ENCODE peak calls at places on chromosomes 5 and 9, in eight cellular contexts. F is PC-3, Z is endodermal cell, W is fibroblast of lung, Q is neural progenitor cell, C is NT2/D1, U is mesenchymal stem cell, E is HCT116. T is an unnamed sample.

GRCh38 chr5:1152771-1153282 is 41.0 kb upstream of the SLC12A7 start:
- DNase-seq in F (peak; percentile 60), Z (no peak), W (no peak), Q (peak; percentile 38), C (no peak), U (no peak), E (no peak), T (no peak)

GRCh38 chr9:83955985-83956287 is 24.1 kb downstream of the HNRNPK start:
- DNase-seq in F (no peak), Z (no peak), W (no peak), Q (no peak), C (no peak), U (no peak), E (no peak), T (no peak)

GRCh38 chr5:68460147-68460760 is 244.7 kb downstream of the PIK3R1 start:
- DNase-seq in F (peak; percentile 46), Z (peak; percentile 55), W (peak; percentile 83), Q (peak; percentile 62), C (peak; percentile 18), U (peak; percentile 65), E (peak; percentile 60), T (peak; percentile 68)

GRCh38 chr9:122941560-122942234 is 877 bp downstream of the RABGAP1 start:
- DNase-seq in F (peak; percentile 12), Z (no peak), W (peak; percentile 50), Q (no peak), C (no peak), U (peak; percentile 84), E (no peak), T (peak; percentile 51)

GRCh38 chr9:114988962-114989599 is 58.7 kb upstream of the TNFSF8 start:
- DNase-seq in F (peak; percentile 80), Z (no peak), W (peak; percentile 17), Q (no peak), C (no peak), U (peak; percentile 54), E (no peak), T (no peak)

GRCh38 chr5:180209137-180209581 is at the start of gene RASGEF1C:
- DNase-seq in F (peak; percentile 74), Z (peak; percentile 87), W (peak; percentile 54), Q (peak; percentile 93), C (peak; percentile 23), U (peak; percentile 59), E (peak; percentile 19), T (peak; percentile 59)

GRCh38 chr9:85290019-85290418 is 451.7 kb downstream of the AGTPBP1 start:
- DNase-seq in F (no peak), Z (no peak), W (no peak), Q (no peak), C (no peak), U (no peak), E (no peak), T (no peak)

GRCh38 chr9:95188459-95188858 is 129.1 kb downstream of the FANCC start:
- DNase-seq in F (no peak), Z (no peak), W (no peak), Q (no peak), C (no peak), U (peak; percentile 54), E (no peak), T (no peak)

GRCh38 chr5:179256229-179257189 is 88.8 kb downstream of the ADAMTS2 start:
- DNase-seq in F (no peak), Z (peak; percentile 27), W (no peak), Q (no peak), C (no peak), U (no peak), E (no peak), T (no peak)

GRCh38 chr5:136006164-136006563 is 22.6 kb upstream of the TGFBI start:
- DNase-seq in F (no peak), Z (peak; percentile 17), W (peak; percentile 69), Q (no peak), C (no peak), U (peak; percentile 86), E (no peak), T (peak; percentile 13)

GRCh38 chr9:134189475-134190231 is 25.3 kb upstream of the RNU6ATAC start:
- DNase-seq in F (no peak), Z (peak; percentile 49), W (no peak), Q (no peak), C (no peak), U (no peak), E (no peak), T (no peak)

GRCh38 chr5:160959804-160960203 is 107.8 kb upstream of the ATP10B start:
- DNase-seq in F (peak; percentile 37), Z (no peak), W (no peak), Q (no peak), C (no peak), U (no peak), E (no peak), T (peak; percentile 32)

GRCh38 chr5:149730620-149731331 is 666 bp downstream of the PPARGC1B start:
- DNase-seq in F (peak; percentile 47), Z (peak; percentile 86), W (no peak), Q (peak; percentile 69), C (no peak), U (peak; percentile 70), E (no peak), T (peak; percentile 70)

GRCh38 chr9:87786423-87786822 is 60.5 kb downstream of the CTSL start:
- DNase-seq in F (no peak), Z (no peak), W (no peak), Q (no peak), C (no peak), U (no peak), E (no peak), T (no peak)

GRCh38 chr9:32783168-32783891 is at the start of gene TMEM215:
- DNase-seq in F (no peak), Z (peak; percentile 92), W (no peak), Q (peak; percentile 88), C (peak; percentile 73), U (no peak), E (no peak), T (no peak)

GRCh38 chr9:5696884-5697283 is 68.0 kb downstream of the RIC1 start:
- DNase-seq in F (no peak), Z (no peak), W (no peak), Q (no peak), C (no peak), U (no peak), E (no peak), T (no peak)

GRCh38 chr5:161934486-161934885 is 86.6 kb downstream of the GABRA1 start:
- DNase-seq in F (no peak), Z (no peak), W (no peak), Q (no peak), C (no peak), U (no peak), E (no peak), T (no peak)

GRCh38 chr5:7886849-7887460 is 18.0 kb downstream of the MTRR start:
- DNase-seq in F (peak; percentile 79), Z (no peak), W (peak; percentile 74), Q (peak; percentile 14), C (no peak), U (peak; percentile 74), E (peak; percentile 19), T (no peak)

GRCh38 chr9:138022121-138022741 is 144.6 kb downstream of the CACNA1B start:
- DNase-seq in F (peak; percentile 34), Z (peak; percentile 91), W (no peak), Q (peak; percentile 84), C (peak; percentile 18), U (no peak), E (peak; percentile 40), T (no peak)

GRCh38 chr5:155827949-155828348 is 499.0 kb upstream of the SGCD start:
- DNase-seq in F (no peak), Z (no peak), W (no peak), Q (no peak), C (no peak), U (no peak), E (no peak), T (no peak)

GRCh38 chr9:136757328-136757727 is 715 bp downstream of the LCN8 start:
- DNase-seq in F (no peak), Z (no peak), W (no peak), Q (no peak), C (no peak), U (no peak), E (no peak), T (no peak)
- H3K9ac ChIP-seq in F (no peak overlapping the region), Z (no peak overlapping the region), W (no peak overlapping the region), Q (no peak overlapping the region), C (peak overlapping the region; percentile 8), U (no peak overlapping the region), E (no peak overlapping the region), T (peak overlapping the region; percentile 50)

GRCh38 chr9:10212702-10213101 is 400.1 kb downstream of the PTPRD start:
- DNase-seq in F (no peak), Z (no peak), W (no peak), Q (no peak), C (no peak), U (no peak), E (no peak), T (no peak)

GRCh38 chr9:10204276-10204675 is 408.5 kb downstream of the PTPRD start:
- DNase-seq in F (no peak), Z (no peak), W (no peak), Q (no peak), C (no peak), U (no peak), E (no peak), T (no peak)

DNA sequence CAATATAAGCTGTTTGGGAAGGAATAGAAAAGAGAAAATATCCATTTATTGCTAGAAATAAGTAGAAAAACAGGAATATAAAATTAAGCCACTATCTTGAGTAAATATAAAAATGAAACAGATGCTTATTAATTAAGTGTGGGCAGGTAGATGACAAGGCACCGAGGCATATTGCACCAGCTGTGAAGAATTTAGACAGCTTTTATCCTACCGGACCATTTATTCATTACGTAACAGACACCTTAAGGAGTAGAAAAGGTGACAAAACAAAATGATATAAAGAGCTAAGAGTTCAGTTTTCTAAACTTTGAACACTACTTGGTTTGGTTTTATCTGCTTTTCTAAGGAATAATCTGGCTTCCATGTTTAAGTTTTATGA is 404.1 kb downstream of the PTPRD start:
- DNase-seq in F (no peak), Z (no peak), W (no peak), Q (no peak), C (no peak), U (no peak), E (no peak), T (no peak)
- H3K4me3 ChIP-seq in F (no peak overlapping the region), Z (no peak overlapping the region), W (no peak overlapping the region), Q (peak overlapping the region; percentile 63), C (peak overlapping the region; percentile 25), U (no peak overlapping the region), E (no peak overlapping the region), T (no peak overlapping the region)

GRCh38 chr9:14349141-14349817 is 35.3 kb upstream of the NFIB start:
- DNase-seq in F (no peak), Z (peak; percentile 57), W (peak; percentile 51), Q (peak; percentile 49), C (no peak), U (peak; percentile 46), E (no peak), T (no peak)
- H3K27me3 ChIP-seq in F (no peaks in the 10 kb centered on the region), Z (peaks cover 98% of the 10 kb centered on the region), W (peaks cover 45% of the 10 kb centered on the region), Q (peaks cover 99% of the 10 kb centered on the region), C (peaks cover 96% of the 10 kb centered on the region), U (peaks cover 76% of the 10 kb centered on the region), E (no peaks in the 10 kb centered on the region), T (peaks cover 64% of the 10 kb centered on the region)

DNA sequence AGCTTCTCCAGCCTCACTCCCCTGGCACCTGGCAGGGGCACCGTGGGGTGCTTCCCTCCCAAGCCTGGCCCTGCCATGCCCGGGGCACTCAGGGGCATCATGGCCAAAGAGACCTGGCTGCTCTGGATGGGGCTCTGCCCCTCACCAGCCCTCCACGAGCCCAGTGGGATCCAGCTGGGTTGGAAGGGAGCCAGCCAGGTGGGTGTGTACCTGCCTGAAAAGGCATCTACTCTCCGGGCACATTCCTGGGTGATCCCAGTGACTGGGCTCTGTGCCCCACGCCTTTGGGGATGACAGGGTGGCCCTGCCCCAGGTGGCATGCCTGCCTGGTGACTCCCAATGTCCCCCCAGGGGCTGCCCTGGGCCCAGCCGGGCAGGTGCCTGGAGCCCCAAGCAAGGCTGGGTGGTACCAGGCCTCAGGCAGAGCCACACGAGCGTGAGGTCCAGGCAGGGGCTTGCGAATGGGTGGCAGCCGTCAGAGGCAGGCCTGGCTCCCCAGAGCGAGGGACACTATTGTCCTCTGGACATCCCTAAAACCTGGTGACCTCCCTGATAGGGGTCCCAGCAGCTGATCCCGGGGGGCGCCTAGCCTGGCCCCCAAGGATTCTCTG is 777 bp downstream of the GPSM1 start:
- DNase-seq in F (peak; percentile 57), Z (no peak), W (no peak), Q (no peak), C (no peak), U (no peak), E (no peak), T (no peak)
- H3K9ac ChIP-seq in F (peak overlapping the region; percentile 63), Z (peak overlapping the region; percentile 59), W (peak overlapping the region; percentile 88), Q (peak overlapping the region; percentile 49), C (peak overlapping the region; percentile 72), U (peak overlapping the region; percentile 91), E (peak overlapping the region; percentile 75), T (peak overlapping the region; percentile 51)

T was measured in colonic mucosa.